ENCODE peak calls at places on chromosomes 1 and 21, in five cellular contexts. X is heart right ventricle, O is ovary, Q is SJCRH30, U is PC-3. L is an unnamed sample. For H3K36me3, the result is how much of the 10 kb centered on the place peaks cover.

GRCh38 chr1:66250483-66250882 is 283.5 kb upstream of the SGIP1 start:
- DNase-seq in Q (no peak), X (no peak), O (no peak), U (no peak), L (no peak)

GRCh38 chr1:192747942-192748341 is 60.9 kb upstream of the RGS2 start:
- DNase-seq in U (no peak), X (no peak), Q (no peak), O (no peak), L (no peak)

GRCh38 chr1:76153856-76154212 is 79.3 kb downstream of the ST6GALNAC3 start:
- DNase-seq in X (no peak), O (no peak), Q (no peak), U (no peak), L (no peak)

GRCh38 chr1:64242895-64243756 is 39.7 kb downstream of the UBE2U start:
- DNase-seq in Q (peak), X (no peak), O (no peak), U (peak), L (peak)

GRCh38 chr1:182249201-182249676 is 142.4 kb downstream of the GLUL start:
- DNase-seq in U (peak), O (no peak), Q (no peak), X (no peak), L (peak)

GRCh38 chr1:76381450-76382108 is 307.0 kb downstream of the ST6GALNAC3 start:
- DNase-seq in Q (no peak), U (no peak), O (no peak), X (no peak), L (no peak)

GRCh38 chr21:15688809-15689208 is 41.0 kb upstream of the USP25 start:
- DNase-seq in U (peak), O (no peak), X (no peak), Q (no peak), L (no peak)

GRCh38 chr1:171251741-171252300 is 3.5 kb downstream of the FMO1 start:
- DNase-seq in O (peak), Q (peak), X (peak), U (peak), L (peak)

GRCh38 chr21:45421071-45421845 is 16.3 kb downstream of the COL18A1 start:
- DNase-seq in O (peak), Q (no peak), U (peak), X (no peak), L (peak)

GRCh38 chr1:28926629-28927441 is 12.5 kb downstream of the EPB41 start:
- DNase-seq in X (no peak), Q (peak), U (no peak), O (no peak), L (peak)

GRCh38 chr1:152007047-152007446 is 13.4 kb upstream of the S100A10 start:
- DNase-seq in Q (no peak), X (no peak), O (no peak), U (no peak), L (no peak)

GRCh38 chr1:164725401-164725800 is 166.4 kb downstream of the PBX1 start:
- DNase-seq in Q (no peak), X (no peak), U (no peak), O (peak), L (no peak)

GRCh38 chr1:168135116-168135981 is 1.4 kb downstream of the GPR161 start:
- DNase-seq in X (no peak), Q (peak), O (no peak), U (peak), L (no peak)

GRCh38 chr1:2921970-2922686 is 99.1 kb upstream of the ACTRT2 start:
- DNase-seq in O (no peak), U (peak), Q (peak), X (no peak), L (peak)

DNA sequence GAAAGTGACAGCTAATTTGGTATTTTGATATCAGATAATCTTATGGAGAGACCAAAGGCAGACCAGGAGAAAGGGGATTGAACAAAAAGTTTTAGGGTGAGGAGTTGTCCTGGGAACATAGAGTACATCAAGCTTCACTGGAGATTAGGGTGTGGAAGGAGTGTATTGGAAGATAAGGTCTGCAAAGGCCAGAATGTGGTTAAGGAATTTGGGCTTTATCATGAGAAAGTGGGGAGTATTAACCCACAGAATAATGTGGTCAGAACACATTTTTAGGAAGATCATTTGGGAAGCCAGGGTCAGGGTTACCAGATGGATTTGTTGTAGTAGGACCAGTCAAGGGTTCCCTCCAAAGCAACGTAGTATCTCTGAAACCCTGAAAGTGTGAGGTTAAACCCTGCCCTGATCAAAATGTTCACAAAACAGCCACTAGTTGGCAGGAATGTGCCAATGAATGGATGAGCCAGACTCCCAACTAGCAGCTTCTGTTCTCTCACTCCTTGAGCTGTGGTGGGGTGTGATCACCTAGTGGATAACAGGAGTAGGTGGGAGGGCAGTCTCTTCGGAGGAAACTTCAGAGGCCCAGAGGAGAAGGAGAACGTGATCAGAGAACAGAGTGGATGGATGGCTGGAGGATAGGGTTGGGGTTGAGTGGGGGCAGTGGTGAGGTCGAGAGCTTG is 35.8 kb downstream of the SLC2A1 start:
- DNase-seq in X (no peak), O (no peak), U (peak), Q (peak), L (peak)
- H3K4me3 ChIP-seq in X (no peak), O (no peak), U (peak), Q (peak), L (no peak)

GRCh38 chr1:207811319-207811718 is 59.5 kb downstream of the CD46 start:
- DNase-seq in O (no peak), Q (no peak), X (no peak), U (no peak), L (no peak)
- H3K27ac ChIP-seq in O (no peak), Q (no peak), X (peak), U (no peak), L (no peak)

DNA sequence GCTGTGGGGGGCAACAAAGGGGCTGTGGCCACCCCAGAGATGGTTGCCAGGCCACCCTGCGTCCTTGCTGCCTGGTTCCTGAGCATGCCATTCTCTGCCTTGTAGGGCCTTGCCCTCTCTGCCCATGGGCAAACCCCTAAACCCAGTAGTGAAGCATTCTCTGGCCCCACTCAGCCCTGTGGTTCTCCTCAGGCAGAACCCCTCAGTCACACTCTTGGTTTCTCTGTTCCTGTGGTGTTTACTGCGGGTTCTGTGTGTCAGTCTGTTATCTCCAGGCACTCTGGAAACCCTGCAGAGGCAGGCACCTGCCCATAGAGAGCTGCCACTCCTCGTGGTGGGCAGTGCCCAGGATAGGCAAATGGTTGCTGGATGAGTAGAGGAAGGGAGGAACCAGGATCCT is 41.1 kb upstream of the IL19 start:
- DNase-seq in Q (no peak), U (no peak), X (no peak), O (no peak), L (no peak)
- H3K36me3 ChIP-seq in Q (under half), U (under half), X (under half), O (under half), L (under half)

GRCh38 chr1:188778578-188778977 is 1699.1 kb downstream of the BRINP3 start:
- DNase-seq in X (no peak), U (peak), O (no peak), Q (no peak), L (no peak)
- H3K4me3 ChIP-seq in X (no peak), U (no peak), O (no peak), Q (no peak), L (no peak)

DNA sequence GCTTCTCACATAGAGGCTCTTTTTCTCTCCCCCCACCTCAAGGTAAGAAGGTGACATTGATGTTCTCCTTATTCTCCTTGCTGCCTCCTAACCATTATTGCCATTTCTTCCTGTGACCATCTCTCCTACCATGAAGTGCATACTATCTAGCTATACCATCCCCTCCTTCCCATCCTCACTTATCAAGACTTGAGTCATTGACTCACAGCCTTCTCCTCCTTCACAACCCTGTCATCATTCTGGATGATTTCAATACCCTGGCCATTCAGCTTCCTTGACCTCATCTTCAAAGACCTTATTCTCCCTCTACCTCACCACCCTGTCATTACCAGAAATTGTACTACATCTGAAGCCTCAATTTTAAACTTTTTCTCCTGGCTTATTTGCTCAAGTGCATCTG is 10.9 kb upstream of the HIPK1 start:
- DNase-seq in X (no peak), Q (no peak), O (no peak), U (no peak), L (no peak)
- H3K27ac ChIP-seq in X (no peak), Q (no peak), O (no peak), U (no peak), L (no peak)

GRCh38 chr1:208156310-208156709 is 87.9 kb downstream of the PLXNA2 start:
- DNase-seq in O (no peak), Q (no peak), X (no peak), U (no peak), L (no peak)
- H3K36me3 ChIP-seq in O (under half), Q (under half), X (under half), U (under half), L (under half)

GRCh38 chr1:37724575-37724974 is 32.3 kb downstream of the CDCA8 start:
- DNase-seq in U (no peak), O (no peak), Q (no peak), X (no peak), L (no peak)
- H3K4me3 ChIP-seq in U (no peak), O (no peak), Q (no peak), X (no peak), L (no peak)

DNA sequence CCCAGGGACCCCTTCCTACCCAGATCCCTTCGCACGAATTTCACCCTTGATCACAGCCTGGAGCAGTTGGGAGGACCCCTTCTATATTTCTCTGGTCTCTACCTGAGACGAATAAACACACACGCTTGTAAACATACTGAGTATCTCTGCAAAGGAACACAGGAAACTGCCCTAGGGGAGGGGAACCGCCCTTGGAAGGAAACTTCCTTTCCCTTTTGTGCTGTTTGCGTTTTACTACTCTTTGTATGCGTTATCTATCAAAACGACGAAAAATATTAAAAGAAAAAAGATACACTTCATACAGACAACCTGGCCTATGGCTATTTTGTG is 753 bp downstream of the NECAP2 start:
- DNase-seq in X (no peak), O (no peak), U (peak), Q (no peak), L (peak)
- H3K27ac ChIP-seq in X (peak), O (peak), U (no peak), Q (peak), L (peak)

GRCh38 chr1:114558548-114558947 is 22.9 kb downstream of the BCAS2 start:
- DNase-seq in O (no peak), U (peak), X (no peak), Q (peak), L (peak)

GRCh38 chr1:114561333-114561732 is 20.1 kb downstream of the BCAS2 start:
- DNase-seq in O (no peak), Q (no peak), X (no peak), U (no peak), L (no peak)

GRCh38 chr1:114559356-114559755 is 22.1 kb downstream of the BCAS2 start:
- DNase-seq in X (no peak), Q (no peak), U (no peak), O (no peak), L (no peak)

GRCh38 chr1:114564141-114564540 is 17.3 kb downstream of the BCAS2 start:
- DNase-seq in X (no peak), U (no peak), O (no peak), Q (no peak), L (no peak)
- H3K36me3 ChIP-seq in X (under half), U (under half), O (under half), Q (under half), L (under half)